ENCODE peak calls at places on chromosomes 12 and 14, in eight cellular contexts. E is hepatocyte, F is OCI-LY7, Q is HCT116, U is neural progenitor cell, L is PC-3, Z is GM23338, K is SK-N-SH. O is an unnamed sample. For H3K4me1, the result is how much of the 10 kb centered on the place peaks cover.

GRCh38 chr14:100076133-100076532 is 10.9 kb downstream of the EVL start:
- DNase-seq in Z (peak), K (no peak), F (no peak), E (no peak), L (peak), Q (peak), U (peak), O (no peak)

GRCh38 chr12:128408669-128409068 is 141.7 kb downstream of the TMEM132C start:
- DNase-seq in E (no peak), L (no peak), F (no peak), Q (no peak), K (no peak), Z (no peak), U (peak), O (no peak)

GRCh38 chr14:102829106-102829505 is 51.9 kb downstream of the TRAF3 start:
- DNase-seq in E (peak), F (no peak), L (no peak), Z (no peak), Q (no peak), U (no peak), K (no peak), O (no peak)

GRCh38 chr14:104550849-104551728 is 28.5 kb upstream of the C14orf180 start:
- DNase-seq in Q (no peak), U (no peak), E (no peak), Z (no peak), F (no peak), K (peak), L (peak), O (no peak)

GRCh38 chr12:48001426-48002178 is 2.7 kb downstream of the COL2A1 start:
- DNase-seq in E (peak), K (peak), U (peak), F (no peak), Z (peak), L (peak), Q (peak), O (no peak)

GRCh38 chr12:64895541-64895940 is 71.1 kb downstream of the TBC1D30 start:
- DNase-seq in E (no peak), F (no peak), Q (no peak), Z (no peak), L (peak), U (no peak), K (no peak), O (no peak)

GRCh38 chr12:104656921-104657320 is 200.2 kb downstream of the CHST11 start:
- DNase-seq in E (no peak), U (no peak), Q (no peak), L (no peak), Z (no peak), F (no peak), K (no peak), O (no peak)

GRCh38 chr14:30960216-30960615 is 65.2 kb upstream of the AP4S1 start:
- DNase-seq in E (no peak), K (no peak), U (no peak), F (no peak), L (no peak), Q (no peak), Z (no peak), O (no peak)

GRCh38 chr12:114913871-114914801 is 230.2 kb upstream of the TBX3 start:
- DNase-seq in Q (peak), U (peak), E (no peak), Z (no peak), F (no peak), L (peak), K (no peak), O (no peak)

GRCh38 chr12:130428116-130428515 is 90.4 kb downstream of the PIWIL1 start:
- DNase-seq in K (no peak), Z (no peak), U (peak), Q (no peak), L (no peak), F (no peak), E (no peak), O (no peak)

GRCh38 chr14:81710232-81710845 is 176.7 kb upstream of the SEL1L start:
- DNase-seq in Q (peak), E (peak), Z (peak), F (peak), L (peak), U (peak), K (peak), O (peak)

DNA sequence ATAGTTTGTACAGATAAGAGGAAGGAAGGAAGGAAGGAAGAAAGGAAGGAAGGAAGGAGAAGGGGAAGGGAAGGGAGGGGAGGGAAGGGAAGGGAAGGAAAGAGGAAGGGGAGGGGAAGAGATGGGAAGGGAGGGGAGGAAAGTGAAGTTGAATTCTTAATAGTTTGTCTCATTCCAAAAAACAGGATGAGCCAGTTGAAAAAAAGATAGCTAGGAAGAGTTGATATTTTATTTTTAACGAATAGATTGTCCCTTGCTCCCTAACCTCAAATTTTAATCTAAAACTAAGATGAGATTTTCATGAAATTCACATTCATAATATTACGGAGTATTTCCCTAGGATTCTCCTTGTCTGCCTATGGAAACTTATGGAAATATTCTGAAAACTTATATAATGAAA is 80.7 kb downstream of the ZFC3H1 start:
- DNase-seq in U (no peak), Z (no peak), Q (no peak), E (no peak), L (no peak), K (no peak), F (no peak), O (no peak)
- TF ChIP-seq EZH2phosphoT487 in U (no peak), Z (no peak), Q (no peak), E (no peak), L (no peak), K (no peak), F (no peak), O (no peak)

DNA sequence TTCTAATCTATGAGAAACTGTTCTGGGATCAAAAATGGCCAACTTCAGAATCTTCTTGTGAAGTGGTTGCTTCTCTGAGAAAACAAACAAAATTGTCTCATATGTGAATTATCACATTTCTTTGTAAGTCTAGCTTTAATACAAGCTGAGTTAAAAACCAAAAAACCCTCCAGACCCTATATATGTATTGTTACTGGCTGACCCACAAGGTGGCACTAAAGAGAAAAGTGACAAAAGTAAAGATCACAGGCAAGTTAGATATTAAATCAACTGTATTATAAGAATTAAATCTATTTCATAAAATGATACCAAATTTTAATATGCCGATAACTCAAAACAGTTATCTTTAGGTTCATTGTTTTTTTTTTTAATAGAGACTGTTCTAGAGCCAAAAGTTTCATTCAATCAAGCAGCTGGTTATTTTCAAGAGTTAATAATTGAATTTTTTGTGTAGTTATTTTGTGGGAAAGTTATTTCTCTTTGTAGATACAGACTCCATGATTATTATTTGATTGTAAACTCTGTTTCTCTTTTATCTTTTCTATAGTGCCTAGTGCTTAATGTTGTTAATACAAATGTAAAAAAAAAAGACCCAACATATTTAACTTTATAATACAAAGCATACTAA is 7.5 kb upstream of the TRHDE start:
- DNase-seq in F (peak), Z (peak), K (peak), E (peak), Q (no peak), L (peak), U (peak), O (peak)
- TF ChIP-seq CTCF in F (peak), Z (peak), K (peak), E (peak), Q (peak), L (peak), U (peak), O (peak)

GRCh38 chr14:96516351-96516750 is 14.2 kb downstream of the PAPOLA start:
- DNase-seq in F (no peak), U (no peak), Q (no peak), E (no peak), Z (no peak), L (no peak), K (no peak), O (no peak)
- H3K4me1 ChIP-seq in F (half or more), U (under half), Q (under half), E (under half), Z (half or more), L (under half), K (under half), O (under half)

DNA sequence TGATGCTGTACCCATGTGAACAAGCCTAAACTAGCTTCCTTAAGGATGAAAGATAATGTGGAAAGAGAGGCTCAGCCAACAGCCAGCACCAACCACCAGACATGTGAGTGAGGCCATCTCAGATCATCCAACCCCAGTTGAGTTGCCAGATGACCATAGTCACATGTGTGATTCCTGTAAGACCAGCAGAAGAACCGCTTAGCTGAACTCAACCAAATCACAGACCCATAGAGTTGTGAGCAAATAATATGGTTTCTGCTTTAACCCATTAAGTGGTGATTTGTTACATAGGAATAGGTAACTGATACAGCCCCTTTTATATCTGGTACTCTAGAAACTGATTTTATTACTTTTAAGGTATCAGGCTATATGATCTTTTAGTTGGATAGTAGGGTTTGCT is 17.6 kb upstream of the ELK3 start:
- DNase-seq in F (no peak), L (no peak), Q (no peak), K (no peak), E (no peak), Z (no peak), U (no peak), O (no peak)
- TF ChIP-seq EZH2phosphoT487 in F (no peak), L (no peak), Q (no peak), K (no peak), E (no peak), Z (no peak), U (no peak), O (no peak)

GRCh38 chr14:94540031-94540794 is 21.0 kb upstream of the SERPINA4 start:
- DNase-seq in Z (no peak), Q (no peak), E (no peak), L (no peak), U (peak), F (no peak), K (no peak), O (no peak)
- TF ChIP-seq CTCF in Z (no peak), Q (no peak), E (peak), L (no peak), U (peak), F (no peak), K (no peak), O (no peak)

GRCh38 chr14:22977434-22977683 is 5.0 kb downstream of the AJUBA start:
- DNase-seq in K (no peak), U (no peak), E (no peak), F (no peak), L (no peak), Q (no peak), Z (no peak), O (no peak)

GRCh38 chr14:22977684-22978486 is 4.5 kb downstream of the AJUBA start:
- DNase-seq in Z (peak), K (peak), L (peak), U (peak), Q (no peak), F (no peak), E (peak), O (no peak)

GRCh38 chr14:22978873-22979671 is 3.3 kb downstream of the AJUBA start:
- DNase-seq in Q (no peak), E (peak), F (no peak), K (no peak), L (peak), Z (no peak), U (no peak), O (no peak)

GRCh38 chr14:22979748-22980392 is 2.5 kb downstream of the AJUBA start:
- DNase-seq in F (no peak), U (no peak), Z (no peak), K (no peak), E (no peak), L (no peak), Q (no peak), O (no peak)

GRCh38 chr14:22978487-22978837 is 3.9 kb downstream of the AJUBA start:
- DNase-seq in K (no peak), E (no peak), F (no peak), U (no peak), Z (no peak), Q (no peak), L (peak), O (no peak)
- H3K4me1 ChIP-seq in K (under half), E (under half), F (under half), U (half or more), Z (under half), Q (half or more), L (under half), O (under half)

O was measured in MM.1S.